ENCODE peak calls at places on chromosomes 16 and 17, in six cellular contexts. One of them, this sample, is unnamed.

GRCh38 chr16:53518550-53519416 is 15.8 kb upstream of the AKTIP start:
- DNase-seq in NT2/D1: no peak
- DNase-seq in H1: no peak
- DNase-seq in HepG2: no peak
- DNase-seq in K562: no peak
- DNase-seq in HCT116: no peak
- DNase-seq in this sample: peak; percentile 97

GRCh38 chr17:36017799-36018198 is at the start of gene CCL23:
- DNase-seq in HCT116: no peak
- DNase-seq in H1: no peak
- DNase-seq in HepG2: no peak
- DNase-seq in K562: no peak
- DNase-seq in NT2/D1: no peak
- DNase-seq in this sample: no peak

GRCh38 chr16:47834485-47835024 is 321.2 kb downstream of the ABCC12 start:
- DNase-seq in NT2/D1: no peak
- DNase-seq in HCT116: no peak
- DNase-seq in HepG2: no peak
- DNase-seq in H1: no peak
- DNase-seq in K562: no peak
- DNase-seq in this sample: no peak

GRCh38 chr17:17506893-17507464 is 10.8 kb upstream of the RASD1 start:
- DNase-seq in H1: no peak
- DNase-seq in HepG2: no peak
- DNase-seq in K562: no peak
- DNase-seq in NT2/D1: no peak
- DNase-seq in HCT116: no peak
- DNase-seq in this sample: no peak

GRCh38 chr16:85639529-85640253 is 26.6 kb downstream of the GSE1 start:
- DNase-seq in K562: no peak
- DNase-seq in NT2/D1: no peak
- DNase-seq in H1: no peak
- DNase-seq in HepG2: no peak
- DNase-seq in HCT116: no peak
- DNase-seq in this sample: no peak

GRCh38 chr16:19909750-19910322 is 25.2 kb upstream of the GPRC5B start:
- DNase-seq in HCT116: no peak
- DNase-seq in HepG2: no peak
- DNase-seq in H1: no peak
- DNase-seq in NT2/D1: no peak
- DNase-seq in K562: no peak
- DNase-seq in this sample: no peak

GRCh38 chr17:80892900-80893603 is 98.6 kb upstream of the CHMP6 start:
- DNase-seq in HepG2: no peak
- DNase-seq in K562: no peak
- DNase-seq in HCT116: peak; percentile 53
- DNase-seq in NT2/D1: no peak
- DNase-seq in H1: no peak
- DNase-seq in this sample: no peak

GRCh38 chr16:14501331-14502255 is 128.5 kb downstream of the PARN start:
- DNase-seq in K562: peak; percentile 71
- DNase-seq in HCT116: peak; percentile 67
- DNase-seq in NT2/D1: peak; percentile 66
- DNase-seq in HepG2: peak; percentile 92
- DNase-seq in H1: peak; percentile 59
- DNase-seq in this sample: peak; percentile 50

GRCh38 chr17:28867276-28867675 is 12.5 kb downstream of the ERAL1 start:
- DNase-seq in HepG2: no peak
- DNase-seq in NT2/D1: no peak
- DNase-seq in HCT116: no peak
- DNase-seq in H1: no peak
- DNase-seq in K562: no peak
- DNase-seq in this sample: no peak

GRCh38 chr17:42378597-42379594 is 9.3 kb downstream of the STAT3 start:
- DNase-seq in K562: no peak
- DNase-seq in H1: no peak
- DNase-seq in NT2/D1: no peak
- DNase-seq in HCT116: no peak
- DNase-seq in HepG2: no peak
- DNase-seq in this sample: peak; percentile 41

GRCh38 chr17:74417178-74418045 is 14.5 kb upstream of the GPRC5C start:
- DNase-seq in HCT116: peak; percentile 98
- DNase-seq in H1: no peak
- DNase-seq in HepG2: peak; percentile 89
- DNase-seq in NT2/D1: no peak
- DNase-seq in K562: no peak
- DNase-seq in this sample: peak; percentile 56

GRCh38 chr16:67718668-67719047 is 458 bp downstream of the GFOD2 start:
- DNase-seq in H1: no peak
- DNase-seq in NT2/D1: no peak
- DNase-seq in HepG2: no peak
- DNase-seq in K562: no peak
- DNase-seq in HCT116: no peak
- DNase-seq in this sample: no peak

GRCh38 chr17:27345141-27345904 is 51.4 kb downstream of the WSB1 start:
- DNase-seq in HepG2: no peak
- DNase-seq in NT2/D1: peak; percentile 91
- DNase-seq in K562: peak; percentile 61
- DNase-seq in HCT116: no peak
- DNase-seq in H1: peak; percentile 74
- DNase-seq in this sample: no peak

GRCh38 chr16:87966685-87967185 is 15.5 kb downstream of the BANP start:
- DNase-seq in NT2/D1: no peak
- DNase-seq in H1: no peak
- DNase-seq in HepG2: no peak
- DNase-seq in K562: no peak
- DNase-seq in HCT116: no peak
- DNase-seq in this sample: no peak

GRCh38 chr16:27199747-27200146 is 3.6 kb upstream of the KDM8 start:
- DNase-seq in NT2/D1: no peak
- DNase-seq in HepG2: no peak
- DNase-seq in HCT116: no peak
- DNase-seq in K562: no peak
- DNase-seq in H1: no peak
- DNase-seq in this sample: peak; percentile 73

GRCh38 chr16:85178596-85178995 is 66.3 kb upstream of the CIBAR2 start:
- DNase-seq in HCT116: no peak
- DNase-seq in HepG2: no peak
- DNase-seq in K562: no peak
- DNase-seq in NT2/D1: no peak
- DNase-seq in H1: no peak
- DNase-seq in this sample: no peak

DNA sequence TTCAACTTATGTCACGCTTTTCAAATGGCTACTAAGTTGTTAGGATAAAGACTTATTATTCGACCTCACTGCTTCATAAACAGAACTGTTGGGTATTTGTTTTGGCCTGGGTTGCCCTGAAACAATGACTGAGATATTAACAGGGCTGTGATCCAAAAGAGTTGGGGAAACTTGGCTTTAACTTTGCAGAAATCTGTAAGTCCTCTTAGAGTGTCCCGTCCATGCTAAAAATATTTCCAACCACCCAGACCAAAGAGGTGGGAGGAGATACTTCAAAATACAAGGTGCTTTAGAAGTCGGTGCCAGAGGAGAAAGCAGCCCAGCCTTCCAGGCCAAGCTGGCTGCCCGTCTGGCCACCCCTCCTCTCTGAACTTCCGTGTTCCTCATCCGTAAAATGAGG is 16.1 kb upstream of the SPATA32 start:
- DNase-seq in HepG2: no peak
- DNase-seq in K562: no peak
- DNase-seq in NT2/D1: no peak
- DNase-seq in HCT116: no peak
- DNase-seq in H1: no peak
- DNase-seq in this sample: no peak
- TF ChIP-seq ZNF274 in HepG2: no peak
- TF ChIP-seq ZNF274 in K562: no peak
- TF ChIP-seq ZNF274 in NT2/D1: no peak
- TF ChIP-seq ZNF274 in HCT116: no peak
- TF ChIP-seq ZNF274 in H1: no peak
- TF ChIP-seq ZNF274 in this sample: no peak

DNA sequence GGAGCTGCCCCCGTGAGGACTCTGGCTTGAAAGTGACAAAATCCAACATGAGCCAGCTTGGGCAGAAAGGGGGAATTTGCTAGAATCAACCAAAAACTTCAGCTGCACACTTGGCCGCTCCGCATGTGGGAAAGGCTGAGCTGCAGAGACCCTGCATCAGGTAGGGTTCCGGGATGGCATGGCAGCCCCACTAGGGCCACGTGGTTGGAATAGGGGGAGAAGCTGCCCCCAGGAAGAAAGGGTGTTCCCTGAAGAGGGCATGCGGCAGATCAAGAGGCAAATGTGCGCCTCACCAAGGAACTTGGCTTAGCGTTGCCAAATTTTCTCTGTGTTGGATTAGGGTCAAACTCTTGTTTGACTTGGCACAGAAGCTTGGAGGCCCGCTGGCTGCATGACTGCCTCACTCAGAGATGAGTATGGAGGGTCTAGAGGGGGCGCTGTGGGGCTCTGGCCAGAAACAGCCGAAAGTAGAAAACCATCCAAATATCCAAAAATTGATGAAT is 29.2 kb upstream of the WFIKKN2 start:
- DNase-seq in K562: no peak
- DNase-seq in HCT116: no peak
- DNase-seq in NT2/D1: no peak
- DNase-seq in HepG2: peak; percentile 73
- DNase-seq in H1: peak; percentile 68
- DNase-seq in this sample: no peak
- TF ChIP-seq ZNF274 in K562: no peak
- TF ChIP-seq ZNF274 in HCT116: no peak
- TF ChIP-seq ZNF274 in NT2/D1: no peak
- TF ChIP-seq ZNF274 in HepG2: no peak
- TF ChIP-seq ZNF274 in H1: no peak
- TF ChIP-seq ZNF274 in this sample: no peak

GRCh38 chr17:48541036-48541573 is 3.8 kb downstream of the HOXB2 start:
- DNase-seq in H1: no peak
- DNase-seq in K562: no peak
- DNase-seq in HCT116: no peak
- DNase-seq in HepG2: no peak
- DNase-seq in NT2/D1: no peak
- DNase-seq in this sample: no peak

GRCh38 chr17:48542956-48543853 is 1.7 kb downstream of the HOXB2 start:
- DNase-seq in HepG2: no peak
- DNase-seq in H1: peak; percentile 84
- DNase-seq in NT2/D1: no peak
- DNase-seq in HCT116: no peak
- DNase-seq in K562: peak; percentile 63
- DNase-seq in this sample: no peak

GRCh38 chr17:48542114-48542955 is 2.6 kb downstream of the HOXB2 start:
- DNase-seq in K562: no peak
- DNase-seq in HepG2: no peak
- DNase-seq in NT2/D1: no peak
- DNase-seq in H1: no peak
- DNase-seq in HCT116: no peak
- DNase-seq in this sample: no peak

GRCh38 chr17:48540213-48540612 is 4.7 kb downstream of the HOXB2 start:
- DNase-seq in K562: no peak
- DNase-seq in H1: no peak
- DNase-seq in NT2/D1: no peak
- DNase-seq in HepG2: no peak
- DNase-seq in HCT116: no peak
- DNase-seq in this sample: no peak

GRCh38 chr17:48541574-48542113 is 3.3 kb downstream of the HOXB2 start:
- DNase-seq in H1: peak; percentile 67
- DNase-seq in HCT116: no peak
- DNase-seq in K562: peak; percentile 53
- DNase-seq in NT2/D1: no peak
- DNase-seq in HepG2: no peak
- DNase-seq in this sample: no peak
- TF ChIP-seq ZNF274 in H1: no peak
- TF ChIP-seq ZNF274 in HCT116: no peak
- TF ChIP-seq ZNF274 in K562: no peak
- TF ChIP-seq ZNF274 in NT2/D1: no peak
- TF ChIP-seq ZNF274 in HepG2: no peak
- TF ChIP-seq ZNF274 in this sample: no peak

DNA sequence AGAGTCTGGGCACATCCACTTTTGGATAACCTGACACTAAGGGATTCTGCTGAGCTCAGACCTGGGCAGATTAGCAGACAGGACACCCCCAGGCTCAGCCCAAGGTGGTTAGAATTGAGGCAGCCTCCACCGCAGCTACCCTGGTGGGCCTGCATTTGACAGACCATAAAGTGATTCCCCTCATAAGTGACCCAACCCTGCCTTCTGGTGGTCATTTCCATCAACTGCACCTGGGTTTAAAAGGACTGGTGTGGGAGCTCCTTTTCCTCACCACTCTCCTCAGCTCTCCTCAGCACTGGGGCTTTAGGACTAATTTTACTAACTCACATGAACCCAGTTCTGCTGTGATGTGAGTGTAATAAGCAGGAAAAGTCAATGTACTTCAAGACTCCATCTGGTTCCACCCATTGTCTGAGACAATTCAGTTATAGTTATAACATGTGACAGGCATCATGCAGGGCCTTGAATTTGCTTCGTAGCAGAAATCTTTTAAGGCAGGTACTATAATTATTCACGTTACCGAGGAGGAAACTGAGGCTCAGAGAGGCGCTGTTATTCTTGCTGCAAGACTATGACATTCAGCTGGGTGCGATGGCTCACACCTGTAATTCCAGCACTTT is 42.5 kb downstream of the MYH3 start:
- DNase-seq in HepG2: peak; percentile 45
- DNase-seq in H1: peak; percentile 81
- DNase-seq in NT2/D1: peak; percentile 63
- DNase-seq in K562: peak; percentile 25
- DNase-seq in HCT116: peak; percentile 42
- DNase-seq in this sample: no peak
- TF ChIP-seq ZNF274 in HepG2: no peak
- TF ChIP-seq ZNF274 in H1: no peak
- TF ChIP-seq ZNF274 in NT2/D1: no peak
- TF ChIP-seq ZNF274 in K562: no peak
- TF ChIP-seq ZNF274 in HCT116: no peak
- TF ChIP-seq ZNF274 in this sample: no peak

DNA sequence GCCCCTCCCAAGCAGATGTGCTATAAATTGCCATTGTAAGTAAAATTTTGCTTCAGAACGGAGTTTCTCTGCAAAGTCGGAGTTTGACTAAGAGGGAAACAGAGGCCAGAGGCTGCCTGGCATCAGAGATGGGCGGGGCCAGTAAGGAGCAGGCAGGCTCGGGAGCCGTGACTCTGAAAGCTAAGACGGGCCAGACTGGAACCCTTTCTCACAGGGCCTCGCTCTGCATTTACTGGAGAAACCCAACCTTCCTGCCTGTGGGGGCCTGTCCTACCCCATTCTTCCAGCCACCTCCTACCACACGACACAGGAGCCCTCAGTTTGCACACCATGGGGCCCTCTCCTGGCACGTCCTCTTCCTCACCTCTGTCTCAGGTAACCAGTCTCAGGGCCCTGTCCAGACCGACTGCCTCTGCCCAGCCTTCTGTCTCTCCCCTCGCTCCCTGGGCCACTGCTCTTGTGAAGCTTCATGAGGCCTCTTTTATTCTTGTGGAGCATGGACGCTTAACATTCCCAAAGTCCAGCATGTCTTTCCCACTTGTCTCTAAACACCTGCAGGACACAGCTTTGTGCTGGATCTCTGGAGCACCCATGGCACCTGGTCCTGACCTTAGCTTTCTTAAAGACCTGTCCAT is 48.4 kb upstream of the ACSF3 start:
- DNase-seq in HepG2: no peak
- DNase-seq in HCT116: no peak
- DNase-seq in K562: no peak
- DNase-seq in NT2/D1: no peak
- DNase-seq in H1: no peak
- DNase-seq in this sample: no peak
- TF ChIP-seq ZNF274 in HepG2: no peak
- TF ChIP-seq ZNF274 in HCT116: no peak
- TF ChIP-seq ZNF274 in K562: no peak
- TF ChIP-seq ZNF274 in NT2/D1: no peak
- TF ChIP-seq ZNF274 in H1: no peak
- TF ChIP-seq ZNF274 in this sample: no peak

This sample was measured in GM12878.